ENCODE peak calls at places on chromosomes 16 and 17, in ten cellular contexts. K, C, Y, O, T, F, U, E, V and B are unnamed samples. For H3K4me1, the result is how much of the 10 kb centered on the place peaks cover.

GRCh38 chr16:84677017-84677803 is 22.6 kb upstream of the USP10 start:
- DNase-seq in Y (no peak), T (no peak), F (no peak), K (no peak), E (no peak), C (no peak), V (no peak), U (peak), O (no peak), B (no peak)

GRCh38 chr17:38533706-38534497 is 71.8 kb downstream of the SRCIN1 start:
- DNase-seq in E (no peak), K (peak), Y (no peak), V (no peak), C (no peak), F (no peak), U (no peak), T (no peak), O (no peak), B (no peak)

GRCh38 chr17:29571883-29572681 is 3.6 kb downstream of the TP53I13 start:
- DNase-seq in U (no peak), O (no peak), K (no peak), T (peak), C (peak), Y (no peak), E (no peak), F (no peak), V (no peak), B (no peak)

GRCh38 chr16:77599793-77600415 is 122.4 kb upstream of the NUDT7 start:
- DNase-seq in O (peak), V (no peak), C (no peak), F (peak), T (no peak), K (no peak), U (peak), E (peak), Y (no peak), B (peak)

GRCh38 chr16:8894736-8895334 is 12.7 kb downstream of the LITAFD start:
- DNase-seq in Y (no peak), K (no peak), V (no peak), C (no peak), T (no peak), E (no peak), F (no peak), U (no peak), O (no peak), B (no peak)

GRCh38 chr17:31488982-31489294 is 97.5 kb downstream of the RAB11FIP4 start:
- DNase-seq in E (no peak), O (no peak), V (no peak), T (no peak), C (no peak), Y (no peak), F (no peak), K (peak), U (no peak), B (no peak)

GRCh38 chr16:495127-495748 is 32.3 kb upstream of the CAPN15 start:
- DNase-seq in F (peak), C (no peak), O (peak), K (peak), E (peak), Y (no peak), U (peak), V (no peak), T (no peak), B (no peak)

GRCh38 chr17:19867094-19867653 is 562 bp downstream of the ULK2 start:
- DNase-seq in F (peak), K (peak), C (peak), Y (no peak), V (peak), U (peak), T (peak), E (peak), O (peak), B (peak)

GRCh38 chr16:68936729-68937631 is 93.6 kb downstream of the TANGO6 start:
- DNase-seq in U (peak), C (no peak), T (no peak), Y (no peak), E (no peak), F (no peak), V (no peak), K (no peak), O (peak), B (peak)

GRCh38 chr16:20613471-20613887 is 37.3 kb upstream of the ACSM2B start:
- DNase-seq in V (no peak), E (no peak), Y (no peak), U (no peak), K (no peak), O (no peak), F (no peak), T (no peak), C (no peak), B (no peak)

GRCh38 chr17:9887521-9887920 is 17.6 kb downstream of the RCVRN start:
- DNase-seq in U (no peak), Y (no peak), E (peak), T (no peak), C (no peak), O (no peak), F (no peak), K (no peak), V (no peak), B (no peak)

GRCh38 chr17:29608986-29609385 is 13.7 kb downstream of the CORO6 start:
- DNase-seq in O (no peak), E (no peak), K (no peak), Y (no peak), T (no peak), V (no peak), F (no peak), U (no peak), C (no peak), B (no peak)

GRCh38 chr16:70738083-70738977 is 52.5 kb upstream of the MTSS2 start:
- DNase-seq in E (peak), O (peak), V (no peak), C (peak), K (peak), T (peak), U (peak), F (peak), Y (no peak), B (no peak)

GRCh38 chr16:10314811-10315210 is 71.0 kb upstream of the ATF7IP2 start:
- DNase-seq in O (peak), T (no peak), V (no peak), F (no peak), U (no peak), C (no peak), E (no peak), K (peak), Y (no peak), B (peak)

GRCh38 chr17:20008242-20009051 is 712 bp upstream of the SPECC1 start:
- DNase-seq in E (peak), C (peak), O (peak), F (peak), V (no peak), K (peak), Y (no peak), T (peak), U (no peak), B (no peak)

GRCh38 chr17:62692721-62693431 is 65.4 kb downstream of the MRC2 start:
- DNase-seq in K (peak), U (no peak), C (no peak), O (no peak), V (no peak), F (peak), E (peak), T (peak), Y (no peak), B (no peak)

GRCh38 chr17:78674595-78675315 is 97.6 kb upstream of the DNAH17 start:
- DNase-seq in T (no peak), F (no peak), V (no peak), U (no peak), O (no peak), Y (no peak), K (peak), E (no peak), C (no peak), B (no peak)

GRCh38 chr17:74212913-74213791 is at the start of gene TTYH2:
- DNase-seq in K (peak), T (peak), C (peak), V (peak), U (peak), Y (peak), F (peak), O (peak), E (peak), B (peak)

GRCh38 chr17:5299383-5299782 is 17.3 kb downstream of the RABEP1 start:
- DNase-seq in F (no peak), E (no peak), C (no peak), O (no peak), V (no peak), T (no peak), Y (no peak), K (no peak), U (no peak), B (no peak)

GRCh38 chr16:65083181-65083845 is 38.5 kb downstream of the CDH11 start:
- DNase-seq in K (no peak), E (no peak), C (no peak), Y (no peak), U (peak), F (no peak), V (no peak), O (no peak), T (no peak), B (no peak)

DNA sequence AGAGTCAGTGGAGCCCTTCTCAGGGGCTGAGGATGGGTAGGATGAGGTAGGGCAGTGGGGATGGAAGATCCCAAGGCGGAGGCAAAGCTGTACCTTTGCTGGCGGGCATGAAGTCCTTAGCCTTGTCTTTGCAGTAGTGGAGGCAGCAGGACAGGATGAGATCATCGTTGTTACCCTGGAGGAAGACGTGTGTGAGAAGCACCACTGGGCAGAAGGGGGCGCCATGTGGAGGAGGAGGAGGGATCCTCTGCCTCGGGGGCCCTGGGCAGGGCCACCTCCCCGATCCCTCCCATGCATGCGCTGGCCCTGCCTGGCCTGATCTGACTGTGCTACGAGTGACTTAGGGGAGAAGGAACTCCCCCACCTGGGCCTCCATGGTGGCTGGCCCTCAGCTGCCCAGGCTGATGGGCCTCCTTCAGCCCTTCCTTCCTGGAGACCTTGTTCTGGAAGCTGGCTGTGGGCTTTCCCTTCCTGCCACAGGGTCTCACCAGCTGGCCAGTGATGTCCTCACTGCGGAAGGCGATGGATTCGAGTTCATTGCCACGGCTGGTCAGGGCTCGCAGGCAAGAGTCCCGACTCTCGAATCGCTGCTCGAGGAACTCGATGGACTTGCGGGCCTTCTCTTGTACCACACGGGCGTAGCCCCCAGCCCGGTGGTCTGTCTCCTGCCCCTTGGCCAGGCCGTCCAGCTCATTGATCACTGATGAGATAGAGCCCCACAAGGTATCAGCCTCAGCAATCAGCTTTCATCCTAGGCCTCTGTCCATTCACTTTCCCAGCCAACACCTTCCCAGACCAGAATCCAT is 10.3 kb downstream of the HIC1 start:
- DNase-seq in E (no peak), K (peak), F (no peak), O (no peak), C (peak), Y (no peak), V (no peak), T (peak), U (peak), B (peak)
- H3K4me1 ChIP-seq in E (under half), K (under half), F (under half), O (under half), C (half or more), Y (under half), V (under half), T (under half), U (half or more), B (half or more)

DNA sequence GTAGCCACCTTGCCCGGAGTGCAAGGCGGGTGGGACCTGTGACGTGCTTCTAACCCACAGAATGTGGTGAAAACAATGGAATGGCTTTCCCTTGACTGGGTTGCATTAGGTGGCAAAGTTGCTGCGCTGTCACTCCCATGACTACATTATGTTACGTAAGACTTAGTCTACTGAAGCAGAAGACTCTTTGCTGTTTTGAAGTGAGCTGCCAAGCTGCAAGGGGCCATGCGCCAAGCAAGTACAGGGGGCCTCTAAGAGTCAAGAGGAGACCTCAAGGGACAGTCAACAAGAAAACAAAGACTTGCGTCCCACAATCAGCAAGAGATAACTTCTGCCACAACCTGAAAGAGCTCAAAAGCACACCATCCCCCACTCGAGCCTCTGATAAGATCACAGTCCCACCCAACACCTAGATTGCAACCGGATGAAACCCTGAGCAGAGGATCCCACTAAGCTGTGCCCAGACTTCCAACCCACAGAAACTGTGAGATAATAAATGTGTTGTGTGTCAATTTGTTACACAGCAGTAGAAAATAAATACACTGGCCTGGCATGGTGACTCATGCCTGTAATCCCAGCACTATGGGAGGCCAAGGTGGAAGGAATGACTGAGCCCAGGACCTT is 16.5 kb downstream of the ANKRD11 start:
- DNase-seq in K (peak), V (no peak), U (peak), C (no peak), E (no peak), T (no peak), F (no peak), Y (no peak), O (peak), B (peak)
- H3K4me1 ChIP-seq in K (under half), V (under half), U (under half), C (half or more), E (half or more), T (under half), F (under half), Y (under half), O (half or more), B (under half)

GRCh38 chr16:89425523-89425922 is 64.8 kb downstream of the ANKRD11 start:
- DNase-seq in C (no peak), T (no peak), U (no peak), O (no peak), K (no peak), E (no peak), Y (no peak), V (no peak), F (no peak), B (no peak)
- H3K4me1 ChIP-seq in C (half or more), T (under half), U (under half), O (under half), K (under half), E (under half), Y (under half), V (under half), F (under half), B (under half)

DNA sequence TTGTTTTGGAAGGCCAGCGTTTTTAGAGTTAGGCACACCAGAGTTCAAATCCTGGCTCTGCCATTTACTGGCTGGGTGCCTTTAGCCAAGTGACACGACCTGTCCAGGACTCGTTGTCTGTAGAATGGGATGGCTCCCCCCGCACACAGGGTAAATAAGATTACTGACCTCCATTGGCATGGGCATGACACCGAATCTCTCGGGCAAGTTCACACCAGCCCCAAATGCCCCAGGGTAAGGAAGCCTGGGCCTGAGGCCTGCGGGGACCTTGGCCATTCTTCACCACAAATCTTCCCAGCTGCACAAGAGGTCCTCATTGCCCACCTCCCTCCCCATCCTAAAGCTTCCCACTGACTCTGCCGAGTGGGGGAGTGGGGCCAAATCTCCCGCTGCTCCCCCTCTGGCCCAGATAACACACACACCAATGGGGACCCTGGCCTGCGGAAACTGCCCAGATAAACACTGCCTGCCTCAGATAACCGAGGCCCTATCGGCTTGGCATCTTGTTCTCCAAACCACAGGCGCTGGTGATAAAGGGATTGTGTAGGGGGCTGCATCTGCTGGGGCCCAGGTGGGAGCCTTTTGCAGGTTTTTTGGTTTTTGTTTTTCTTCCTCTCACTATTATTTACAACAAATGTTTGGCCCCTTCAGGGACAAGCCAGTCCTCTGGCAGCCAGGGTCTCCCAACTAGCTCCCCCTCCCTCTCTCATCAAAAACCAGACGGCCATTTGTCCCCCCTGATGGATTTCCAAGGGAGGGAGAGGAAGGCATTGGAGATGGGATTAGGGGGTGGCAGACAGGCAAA is 75.0 kb upstream of the LHX1 start:
- DNase-seq in V (no peak), U (no peak), K (peak), C (no peak), O (no peak), E (no peak), Y (no peak), T (no peak), F (no peak), B (no peak)
- H3K4me1 ChIP-seq in V (under half), U (under half), K (under half), C (under half), O (under half), E (under half), Y (under half), T (under half), F (under half), B (under half)

GRCh38 chr17:56756536-56756935 is 77.2 kb downstream of the C17orf67 start:
- DNase-seq in F (no peak), V (no peak), O (peak), Y (no peak), K (no peak), E (peak), U (peak), T (no peak), C (no peak), B (peak)
- H3K4me1 ChIP-seq in F (under half), V (under half), O (under half), Y (under half), K (under half), E (under half), U (under half), T (under half), C (under half), B (under half)

DNA sequence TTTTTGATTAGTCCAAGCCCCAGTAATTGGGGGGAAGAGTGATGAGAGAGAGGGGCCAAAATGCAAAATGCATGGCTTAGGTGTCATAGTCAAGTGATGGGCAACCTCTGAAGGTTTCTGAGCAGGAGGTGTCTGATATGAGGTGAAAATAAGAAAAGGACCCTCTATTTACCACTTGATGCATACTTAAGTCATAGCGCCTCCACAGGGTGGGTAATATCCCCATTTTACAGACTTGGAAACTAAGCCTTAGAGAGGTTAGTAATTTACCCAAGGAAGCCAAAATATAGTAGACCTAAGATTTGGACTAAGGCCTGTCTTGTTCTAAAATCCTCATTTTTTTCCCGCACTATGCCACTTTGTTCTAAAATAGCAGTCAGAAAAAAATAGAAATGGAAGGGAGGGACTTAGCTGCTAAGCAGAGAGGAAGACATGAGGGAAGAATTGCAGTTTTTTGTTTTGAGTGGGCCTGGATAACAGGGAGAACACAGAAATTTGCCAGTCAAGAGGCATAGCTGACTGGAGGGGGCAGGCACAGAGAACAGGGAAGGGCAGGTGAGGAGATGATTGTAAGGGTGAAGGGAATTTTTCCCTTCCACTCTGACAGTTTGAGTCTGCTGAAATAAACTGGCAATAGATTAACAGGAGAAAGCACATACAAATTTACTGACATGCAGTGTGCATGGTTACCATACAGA is 2.3 kb upstream of the GRB2 start:
- DNase-seq in U (no peak), E (no peak), C (no peak), V (no peak), K (no peak), T (no peak), Y (no peak), O (no peak), F (no peak), B (no peak)
- H3K4me1 ChIP-seq in U (under half), E (under half), C (under half), V (under half), K (under half), T (under half), Y (under half), O (under half), F (under half), B (under half)

DNA sequence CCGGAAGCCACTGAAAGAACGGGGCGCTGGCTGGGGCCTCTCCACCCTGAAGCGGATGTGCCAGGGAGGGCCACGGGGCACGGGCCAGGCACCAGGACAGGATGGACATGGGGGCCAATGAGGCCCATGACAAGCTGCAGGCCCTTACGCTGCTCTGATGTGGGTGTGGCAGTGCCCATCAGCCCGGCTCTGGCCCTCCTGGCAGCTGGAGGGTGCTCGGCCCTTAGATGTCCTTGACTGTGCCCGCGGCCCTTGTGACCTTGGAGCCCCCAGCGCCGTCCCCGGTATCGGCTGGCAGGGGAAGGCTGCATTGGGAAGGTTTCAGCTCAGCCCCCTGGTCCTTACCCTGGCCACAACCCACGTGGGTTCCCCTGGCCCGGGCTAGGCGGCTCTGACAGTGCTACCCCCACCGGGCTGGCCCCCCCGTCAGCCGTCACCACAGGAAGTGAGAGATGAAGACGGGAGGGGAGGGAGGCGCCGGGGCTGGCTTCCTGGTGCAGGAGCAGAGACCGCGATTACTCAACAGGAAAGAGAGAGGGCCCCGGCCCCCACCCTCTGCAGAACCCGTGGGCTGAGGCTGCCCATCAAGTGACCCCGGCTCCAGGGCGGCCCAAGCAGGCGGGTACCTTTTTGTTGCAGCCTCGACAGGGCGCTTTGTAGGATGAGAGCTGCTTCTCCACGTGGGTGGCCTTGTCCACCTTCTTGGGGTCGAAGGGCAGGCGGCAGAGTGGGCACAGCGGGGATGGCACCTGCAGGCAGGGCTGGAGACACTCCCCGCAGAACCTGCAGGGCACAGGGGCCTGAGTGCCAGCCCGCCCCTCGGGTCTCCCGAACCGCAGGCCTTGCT is 5.3 kb downstream of the RNF166 start:
- DNase-seq in V (no peak), O (no peak), C (peak), E (no peak), T (peak), U (peak), K (no peak), F (no peak), Y (peak), B (peak)
- H3K4me1 ChIP-seq in V (under half), O (under half), C (half or more), E (under half), T (under half), U (under half), K (under half), F (under half), Y (under half), B (under half)